ENCODE peak calls at places on chromosomes 1 and 21, in five cellular contexts. D is Peyer's patch, M is HTR-8/SVneo, Y is T-helper 2 cell, U is psoas muscle. C is an unnamed sample.

GRCh38 chr1:180953791-180954721 is 41.4 kb downstream of the KIAA1614 start:
- DNase-seq in D (peak), M (no peak), Y (peak), U (peak), C (peak)

GRCh38 chr1:173112129-173112528 is 61.4 kb upstream of the TNFSF18 start:
- DNase-seq in D (no peak), M (no peak), Y (no peak), U (no peak), C (no peak)

GRCh38 chr1:207810173-207810572 is 58.3 kb downstream of the CD46 start:
- DNase-seq in D (no peak), M (no peak), Y (no peak), U (no peak), C (no peak)

GRCh38 chr1:182888736-182889531 is 49.8 kb downstream of the DHX9 start:
- DNase-seq in D (no peak), M (no peak), Y (no peak), U (no peak), C (no peak)

GRCh38 chr1:44408181-44409018 is 3.3 kb downstream of the RNF220 start:
- DNase-seq in D (peak), M (no peak), Y (no peak), U (no peak), C (peak)

GRCh38 chr1:239228451-239228850 is 157.9 kb upstream of the CHRM3 start:
- DNase-seq in D (no peak), M (no peak), Y (no peak), U (no peak), C (no peak)

GRCh38 chr1:38283736-38284470 is 237.3 kb upstream of the POU3F1 start:
- DNase-seq in D (no peak), M (no peak), Y (no peak), U (no peak), C (no peak)

GRCh38 chr21:45336870-45337269 is 49.2 kb upstream of the POFUT2 start:
- DNase-seq in D (peak), M (no peak), Y (no peak), U (peak), C (no peak)

GRCh38 chr1:180515857-180516388 is 13.5 kb upstream of the ACBD6 start:
- DNase-seq in D (no peak), M (peak), Y (peak), U (peak), C (peak)

GRCh38 chr1:117657949-117658660 is 52.3 kb downstream of the TENT5C start:
- DNase-seq in D (no peak), M (no peak), Y (no peak), U (no peak), C (no peak)

GRCh38 chr1:78676347-78676982 is 26.8 kb downstream of the IFI44 start:
- DNase-seq in D (no peak), M (peak), Y (peak), U (no peak), C (peak)

GRCh38 chr1:180425956-180426355 is 76.4 kb downstream of the ACBD6 start:
- DNase-seq in D (no peak), M (no peak), Y (no peak), U (no peak), C (no peak)

GRCh38 chr1:211468595-211468994 is 23.4 kb downstream of the RD3 start:
- DNase-seq in D (no peak), M (no peak), Y (no peak), U (peak), C (no peak)

GRCh38 chr1:114723915-114724314 is 7.3 kb upstream of the NRAS start:
- DNase-seq in D (no peak), M (no peak), Y (no peak), U (no peak), C (no peak)

GRCh38 chr1:107474877-107475612 is 334.2 kb downstream of the NTNG1 start:
- DNase-seq in D (no peak), M (no peak), Y (no peak), U (no peak), C (no peak)

GRCh38 chr1:209383422-209383821 is 200.1 kb upstream of the CAMK1G start:
- DNase-seq in D (no peak), M (no peak), Y (no peak), U (no peak), C (no peak)

GRCh38 chr1:238558156-238558555 is 667.4 kb upstream of the ZP4 start:
- DNase-seq in D (no peak), M (peak), Y (no peak), U (no peak), C (no peak)

GRCh38 chr1:219416598-219417238 is 196.2 kb downstream of the ZC3H11B start:
- DNase-seq in D (no peak), M (peak), Y (peak), U (peak), C (peak)

GRCh38 chr1:113581323-113581722 is 178.0 kb downstream of the PHTF1 start:
- DNase-seq in D (no peak), M (no peak), Y (no peak), U (no peak), C (no peak)

GRCh38 chr1:53659436-53659835 is 79.5 kb downstream of the GLIS1 start:
- DNase-seq in D (peak), M (no peak), Y (no peak), U (no peak), C (no peak)

GRCh38 chr1:77532641-77533040 is 149.8 kb downstream of the ZZZ3 start:
- DNase-seq in D (no peak), M (no peak), Y (no peak), U (no peak), C (no peak)

GRCh38 chr1:9751971-9752370 is 71.8 kb downstream of the CLSTN1 start:
- DNase-seq in D (no peak), M (no peak), Y (no peak), U (no peak), C (no peak)

GRCh38 chr1:41882068-41882477 is 36.6 kb downstream of the HIVEP3 start:
- DNase-seq in D (no peak), M (no peak), Y (no peak), U (no peak), C (no peak)

GRCh38 chr1:80417651-80418050 is 1383.1 kb upstream of the ADGRL2 start:
- DNase-seq in D (no peak), M (peak), Y (no peak), U (no peak), C (no peak)

GRCh38 chr1:108050134-108050533 is 85.2 kb upstream of the VAV3 start:
- DNase-seq in D (no peak), M (no peak), Y (no peak), U (peak), C (no peak)

GRCh38 chr1:61851849-61852692 is 109.8 kb downstream of the PATJ start:
- DNase-seq in D (no peak), M (peak), Y (no peak), U (no peak), C (no peak)

GRCh38 chr1:1295154-1295923 is 12.4 kb downstream of the ACAP3 start:
- DNase-seq in D (no peak), M (no peak), Y (no peak), U (no peak), C (no peak)

GRCh38 chr1:53944469-53945182 is 873 bp downstream of the IFT25 start:
- DNase-seq in D (no peak), M (no peak), Y (no peak), U (no peak), C (peak)

GRCh38 chr1:21935891-21936365 is 1.2 kb downstream of the HSPG2 start:
- DNase-seq in D (no peak), M (no peak), Y (no peak), U (no peak), C (no peak)

GRCh38 chr1:223031690-223032601 is 111.1 kb downstream of the TLR5 start:
- DNase-seq in D (no peak), M (no peak), Y (no peak), U (peak), C (no peak)

GRCh38 chr1:17615157-17615556 is 75.7 kb downstream of the ARHGEF10L start:
- DNase-seq in D (no peak), M (no peak), Y (no peak), U (no peak), C (no peak)

GRCh38 chr1:212514782-212515181 is 82.1 kb downstream of the NENF start:
- DNase-seq in D (no peak), M (no peak), Y (no peak), U (peak), C (no peak)

GRCh38 chr1:154442006-154442740 is 37.0 kb downstream of the IL6R start:
- DNase-seq in D (no peak), M (peak), Y (no peak), U (no peak), C (no peak)

GRCh38 chr1:11051781-11052510 is 4.9 kb upstream of the MASP2 start:
- DNase-seq in D (no peak), M (no peak), Y (no peak), U (no peak), C (no peak)

GRCh38 chr21:38925923-38926322 is 120.2 kb downstream of the ETS2 start:
- DNase-seq in D (peak), M (peak), Y (no peak), U (peak), C (no peak)

GRCh38 chr1:27602510-27603319 is 1.2 kb downstream of the AHDC1 start:
- DNase-seq in D (peak), M (no peak), Y (no peak), U (peak), C (peak)

C was measured in activated CD4-positive, alpha-beta memory T cell treated with anti-CD3 and anti-CD28 coated beads for 36 hours.